ENCODE peak calls at places on chromosome 10, in ten cellular contexts. One of them, this sample, is unnamed.
A peak's percentile ranks its signal among the peaks of the same experiment; 100 is the strongest.

GRCh38 chr10:30282226-30282625 is 66.9 kb downstream of the MTPAP start:
- DNase-seq in upper lobe of right lung: no peak
- DNase-seq in HCT116: no peak
- DNase-seq in tibial artery: no peak
- DNase-seq in neural crest cell: no peak
- DNase-seq in AG04450: no peak
- DNase-seq in left ventricle myocardium inferior: no peak
- DNase-seq in brain microvascular endothelial cell: no peak
- DNase-seq in CD8-positive, alpha-beta T cell: no peak
- DNase-seq in WTC11: no peak
- DNase-seq in this sample: no peak

GRCh38 chr10:28676297-28676967 is 889 bp upstream of the BAMBI start:
- DNase-seq in WTC11: peak; percentile 73
- DNase-seq in left ventricle myocardium inferior: peak; percentile 26
- DNase-seq in brain microvascular endothelial cell: no peak
- DNase-seq in tibial artery: peak; percentile 23
- DNase-seq in upper lobe of right lung: no peak
- DNase-seq in AG04450: no peak
- DNase-seq in HCT116: no peak
- DNase-seq in neural crest cell: peak; percentile 25
- DNase-seq in CD8-positive, alpha-beta T cell: no peak
- DNase-seq in this sample: no peak

GRCh38 chr10:61452229-61452651 is 941 bp downstream of the TMEM26 start:
- DNase-seq in upper lobe of right lung: no peak
- DNase-seq in WTC11: peak; percentile 62
- DNase-seq in CD8-positive, alpha-beta T cell: no peak
- DNase-seq in AG04450: no peak
- DNase-seq in neural crest cell: no peak
- DNase-seq in tibial artery: no peak
- DNase-seq in HCT116: no peak
- DNase-seq in left ventricle myocardium inferior: no peak
- DNase-seq in brain microvascular endothelial cell: no peak
- DNase-seq in this sample: no peak

GRCh38 chr10:308572-309085 is 173.4 kb downstream of the ZMYND11 start:
- DNase-seq in brain microvascular endothelial cell: no peak
- DNase-seq in AG04450: no peak
- DNase-seq in CD8-positive, alpha-beta T cell: no peak
- DNase-seq in left ventricle myocardium inferior: no peak
- DNase-seq in neural crest cell: no peak
- DNase-seq in HCT116: no peak
- DNase-seq in WTC11: no peak
- DNase-seq in tibial artery: no peak
- DNase-seq in upper lobe of right lung: no peak
- DNase-seq in this sample: no peak

GRCh38 chr10:11430421-11431275 is 180.8 kb downstream of the USP6NL start:
- DNase-seq in AG04450: no peak
- DNase-seq in WTC11: no peak
- DNase-seq in left ventricle myocardium inferior: no peak
- DNase-seq in neural crest cell: no peak
- DNase-seq in brain microvascular endothelial cell: no peak
- DNase-seq in CD8-positive, alpha-beta T cell: no peak
- DNase-seq in tibial artery: no peak
- DNase-seq in HCT116: no peak
- DNase-seq in upper lobe of right lung: no peak
- DNase-seq in this sample: no peak

GRCh38 chr10:130998046-130998435 is 313.5 kb downstream of the TCERG1L start:
- DNase-seq in left ventricle myocardium inferior: no peak
- DNase-seq in upper lobe of right lung: no peak
- DNase-seq in HCT116: no peak
- DNase-seq in brain microvascular endothelial cell: no peak
- DNase-seq in WTC11: no peak
- DNase-seq in tibial artery: no peak
- DNase-seq in CD8-positive, alpha-beta T cell: no peak
- DNase-seq in neural crest cell: no peak
- DNase-seq in AG04450: no peak
- DNase-seq in this sample: no peak

GRCh38 chr10:71827828-71828227 is 23.2 kb downstream of the PSAP start:
- DNase-seq in brain microvascular endothelial cell: no peak
- DNase-seq in HCT116: no peak
- DNase-seq in CD8-positive, alpha-beta T cell: no peak
- DNase-seq in WTC11: no peak
- DNase-seq in left ventricle myocardium inferior: no peak
- DNase-seq in neural crest cell: no peak
- DNase-seq in AG04450: no peak
- DNase-seq in tibial artery: no peak
- DNase-seq in upper lobe of right lung: peak; percentile 35
- DNase-seq in this sample: no peak

GRCh38 chr10:69439813-69440506 is 11.3 kb upstream of the TSPAN15 start:
- DNase-seq in upper lobe of right lung: peak; percentile 84
- DNase-seq in CD8-positive, alpha-beta T cell: no peak
- DNase-seq in HCT116: no peak
- DNase-seq in WTC11: no peak
- DNase-seq in neural crest cell: no peak
- DNase-seq in tibial artery: no peak
- DNase-seq in brain microvascular endothelial cell: no peak
- DNase-seq in AG04450: no peak
- DNase-seq in left ventricle myocardium inferior: no peak
- DNase-seq in this sample: no peak

GRCh38 chr10:79322616-79323566 is 24.4 kb upstream of the PPIF start:
- DNase-seq in HCT116: no peak
- DNase-seq in WTC11: no peak
- DNase-seq in upper lobe of right lung: no peak
- DNase-seq in CD8-positive, alpha-beta T cell: peak; percentile 68
- DNase-seq in neural crest cell: no peak
- DNase-seq in left ventricle myocardium inferior: no peak
- DNase-seq in tibial artery: peak; percentile 75
- DNase-seq in brain microvascular endothelial cell: peak; percentile 92
- DNase-seq in AG04450: no peak
- DNase-seq in this sample: no peak

GRCh38 chr10:70174058-70174741 is 3.9 kb upstream of the SAR1A start:
- DNase-seq in left ventricle myocardium inferior: no peak
- DNase-seq in AG04450: no peak
- DNase-seq in neural crest cell: no peak
- DNase-seq in CD8-positive, alpha-beta T cell: no peak
- DNase-seq in brain microvascular endothelial cell: no peak
- DNase-seq in WTC11: no peak
- DNase-seq in upper lobe of right lung: no peak
- DNase-seq in HCT116: no peak
- DNase-seq in tibial artery: no peak
- DNase-seq in this sample: no peak

GRCh38 chr10:103481974-103482531 is 3.0 kb upstream of the CALHM3 start:
- DNase-seq in brain microvascular endothelial cell: peak; percentile 57
- DNase-seq in neural crest cell: peak; percentile 23
- DNase-seq in AG04450: peak; percentile 42
- DNase-seq in left ventricle myocardium inferior: no peak
- DNase-seq in tibial artery: peak; percentile 38
- DNase-seq in WTC11: no peak
- DNase-seq in CD8-positive, alpha-beta T cell: no peak
- DNase-seq in upper lobe of right lung: no peak
- DNase-seq in HCT116: peak; percentile 87
- DNase-seq in this sample: no peak

GRCh38 chr10:79254333-79255006 is 92.8 kb upstream of the PPIF start:
- DNase-seq in upper lobe of right lung: no peak
- DNase-seq in brain microvascular endothelial cell: no peak
- DNase-seq in WTC11: no peak
- DNase-seq in tibial artery: no peak
- DNase-seq in CD8-positive, alpha-beta T cell: no peak
- DNase-seq in AG04450: no peak
- DNase-seq in neural crest cell: no peak
- DNase-seq in left ventricle myocardium inferior: no peak
- DNase-seq in HCT116: no peak
- DNase-seq in this sample: no peak

GRCh38 chr10:119667562-119668328 is 16.6 kb downstream of the BAG3 start:
- DNase-seq in neural crest cell: peak; percentile 26
- DNase-seq in tibial artery: peak; percentile 77
- DNase-seq in HCT116: peak; percentile 87
- DNase-seq in AG04450: peak; percentile 87
- DNase-seq in CD8-positive, alpha-beta T cell: no peak
- DNase-seq in left ventricle myocardium inferior: peak; percentile 80
- DNase-seq in WTC11: no peak
- DNase-seq in brain microvascular endothelial cell: peak; percentile 96
- DNase-seq in upper lobe of right lung: no peak
- DNase-seq in this sample: no peak

GRCh38 chr10:16497911-16498310 is 23.8 kb downstream of the C1QL3 start:
- DNase-seq in CD8-positive, alpha-beta T cell: no peak
- DNase-seq in HCT116: no peak
- DNase-seq in left ventricle myocardium inferior: no peak
- DNase-seq in tibial artery: no peak
- DNase-seq in neural crest cell: no peak
- DNase-seq in brain microvascular endothelial cell: no peak
- DNase-seq in upper lobe of right lung: no peak
- DNase-seq in WTC11: no peak
- DNase-seq in AG04450: no peak
- DNase-seq in this sample: no peak

GRCh38 chr10:16011548-16011947 is 151.2 kb upstream of the MINDY3 start:
- DNase-seq in HCT116: no peak
- DNase-seq in left ventricle myocardium inferior: no peak
- DNase-seq in neural crest cell: no peak
- DNase-seq in upper lobe of right lung: no peak
- DNase-seq in AG04450: no peak
- DNase-seq in brain microvascular endothelial cell: no peak
- DNase-seq in CD8-positive, alpha-beta T cell: no peak
- DNase-seq in tibial artery: no peak
- DNase-seq in WTC11: no peak
- DNase-seq in this sample: no peak

GRCh38 chr10:14263041-14263440 is 67.7 kb downstream of the FRMD4A start:
- DNase-seq in AG04450: no peak
- DNase-seq in CD8-positive, alpha-beta T cell: no peak
- DNase-seq in WTC11: no peak
- DNase-seq in brain microvascular endothelial cell: no peak
- DNase-seq in neural crest cell: no peak
- DNase-seq in tibial artery: no peak
- DNase-seq in left ventricle myocardium inferior: no peak
- DNase-seq in HCT116: no peak
- DNase-seq in upper lobe of right lung: no peak
- DNase-seq in this sample: no peak
- TF ChIP-seq CTCF in AG04450: no peak
- TF ChIP-seq CTCF in CD8-positive, alpha-beta T cell: no peak
- TF ChIP-seq CTCF in WTC11: no peak
- TF ChIP-seq CTCF in brain microvascular endothelial cell: no peak
- TF ChIP-seq CTCF in neural crest cell: no peak
- TF ChIP-seq CTCF in tibial artery: no peak
- TF ChIP-seq CTCF in left ventricle myocardium inferior: no peak
- TF ChIP-seq CTCF in HCT116: no peak
- TF ChIP-seq CTCF in upper lobe of right lung: no peak
- TF ChIP-seq CTCF in this sample: no peak

GRCh38 chr10:76779163-76779820 is 858.3 kb downstream of the KCNMA1 start:
- DNase-seq in HCT116: no peak
- DNase-seq in upper lobe of right lung: no peak
- DNase-seq in tibial artery: no peak
- DNase-seq in AG04450: no peak
- DNase-seq in left ventricle myocardium inferior: no peak
- DNase-seq in neural crest cell: peak; percentile 12
- DNase-seq in WTC11: peak; percentile 17
- DNase-seq in brain microvascular endothelial cell: peak; percentile 66
- DNase-seq in CD8-positive, alpha-beta T cell: no peak
- DNase-seq in this sample: no peak
- TF ChIP-seq CTCF in HCT116: no peak
- TF ChIP-seq CTCF in upper lobe of right lung: no peak
- TF ChIP-seq CTCF in tibial artery: no peak
- TF ChIP-seq CTCF in AG04450: no peak
- TF ChIP-seq CTCF in left ventricle myocardium inferior: peak; percentile 16
- TF ChIP-seq CTCF in neural crest cell: peak; percentile 39
- TF ChIP-seq CTCF in WTC11: no peak
- TF ChIP-seq CTCF in brain microvascular endothelial cell: peak; percentile 51
- TF ChIP-seq CTCF in CD8-positive, alpha-beta T cell: no peak
- TF ChIP-seq CTCF in this sample: no peak

GRCh38 chr10:101140084-101140949 is 9.2 kb downstream of the TLX1 start:
- DNase-seq in upper lobe of right lung: no peak
- DNase-seq in neural crest cell: no peak
- DNase-seq in AG04450: no peak
- DNase-seq in tibial artery: no peak
- DNase-seq in CD8-positive, alpha-beta T cell: no peak
- DNase-seq in left ventricle myocardium inferior: no peak
- DNase-seq in brain microvascular endothelial cell: no peak
- DNase-seq in WTC11: no peak
- DNase-seq in HCT116: no peak
- DNase-seq in this sample: no peak

GRCh38 chr10:101138788-101139420 is 7.8 kb downstream of the TLX1 start:
- DNase-seq in brain microvascular endothelial cell: no peak
- DNase-seq in upper lobe of right lung: no peak
- DNase-seq in HCT116: no peak
- DNase-seq in CD8-positive, alpha-beta T cell: no peak
- DNase-seq in tibial artery: no peak
- DNase-seq in AG04450: no peak
- DNase-seq in neural crest cell: no peak
- DNase-seq in left ventricle myocardium inferior: no peak
- DNase-seq in WTC11: no peak
- DNase-seq in this sample: no peak

GRCh38 chr10:101137271-101137670 is 6.2 kb downstream of the TLX1 start:
- DNase-seq in HCT116: no peak
- DNase-seq in CD8-positive, alpha-beta T cell: no peak
- DNase-seq in neural crest cell: no peak
- DNase-seq in WTC11: no peak
- DNase-seq in left ventricle myocardium inferior: no peak
- DNase-seq in tibial artery: no peak
- DNase-seq in upper lobe of right lung: no peak
- DNase-seq in brain microvascular endothelial cell: no peak
- DNase-seq in AG04450: no peak
- DNase-seq in this sample: no peak

GRCh38 chr10:101140950-101141621 is 10.0 kb downstream of the TLX1 start:
- DNase-seq in brain microvascular endothelial cell: no peak
- DNase-seq in upper lobe of right lung: no peak
- DNase-seq in left ventricle myocardium inferior: no peak
- DNase-seq in AG04450: no peak
- DNase-seq in WTC11: no peak
- DNase-seq in neural crest cell: no peak
- DNase-seq in HCT116: no peak
- DNase-seq in tibial artery: no peak
- DNase-seq in CD8-positive, alpha-beta T cell: no peak
- DNase-seq in this sample: no peak

DNA sequence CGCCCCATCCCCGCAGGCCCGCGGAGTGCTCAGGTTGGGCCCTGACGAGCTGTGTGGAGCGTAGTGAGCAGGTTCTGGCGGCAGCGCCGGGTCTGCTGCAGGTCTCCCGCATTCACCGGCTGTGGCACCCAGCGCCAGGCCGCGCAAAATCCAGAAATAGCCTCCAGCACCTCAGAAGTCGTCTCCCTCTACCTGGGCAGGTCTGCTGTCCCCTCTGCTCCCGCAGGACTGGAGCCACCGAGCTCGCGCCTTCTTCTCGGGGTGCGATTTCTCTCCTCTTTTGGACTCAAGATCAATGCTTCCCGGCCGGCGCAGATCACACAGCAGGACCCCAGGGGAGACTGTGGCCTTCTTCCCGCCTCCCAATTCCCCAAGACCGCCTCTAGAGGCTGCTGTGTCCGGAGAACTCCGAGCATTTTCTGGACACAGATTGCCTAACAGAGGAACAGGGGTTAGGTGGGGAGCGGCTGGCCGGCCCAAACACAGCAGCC is 8.4 kb downstream of the TLX1 start:
- DNase-seq in WTC11: peak; percentile 66
- DNase-seq in neural crest cell: no peak
- DNase-seq in brain microvascular endothelial cell: no peak
- DNase-seq in left ventricle myocardium inferior: no peak
- DNase-seq in HCT116: no peak
- DNase-seq in upper lobe of right lung: no peak
- DNase-seq in AG04450: no peak
- DNase-seq in tibial artery: no peak
- DNase-seq in CD8-positive, alpha-beta T cell: no peak
- DNase-seq in this sample: no peak
- TF ChIP-seq CTCF in WTC11: peak; percentile 11
- TF ChIP-seq CTCF in neural crest cell: peak; percentile 45
- TF ChIP-seq CTCF in brain microvascular endothelial cell: peak; percentile 57
- TF ChIP-seq CTCF in left ventricle myocardium inferior: peak; percentile 50
- TF ChIP-seq CTCF in HCT116: peak; percentile 24
- TF ChIP-seq CTCF in upper lobe of right lung: peak; percentile 27
- TF ChIP-seq CTCF in AG04450: peak; percentile 59
- TF ChIP-seq CTCF in tibial artery: peak; percentile 4
- TF ChIP-seq CTCF in CD8-positive, alpha-beta T cell: no peak
- TF ChIP-seq CTCF in this sample: no peak

GRCh38 chr10:50552771-50553535 is 70.8 kb downstream of the SGMS1 start:
- DNase-seq in brain microvascular endothelial cell: peak; percentile 39
- DNase-seq in tibial artery: no peak
- DNase-seq in upper lobe of right lung: no peak
- DNase-seq in AG04450: no peak
- DNase-seq in CD8-positive, alpha-beta T cell: peak; percentile 7
- DNase-seq in WTC11: no peak
- DNase-seq in left ventricle myocardium inferior: no peak
- DNase-seq in HCT116: no peak
- DNase-seq in neural crest cell: no peak
- DNase-seq in this sample: no peak
- TF ChIP-seq CTCF in brain microvascular endothelial cell: peak; percentile 68
- TF ChIP-seq CTCF in tibial artery: peak; percentile 30
- TF ChIP-seq CTCF in upper lobe of right lung: peak; percentile 36
- TF ChIP-seq CTCF in AG04450: peak; percentile 45
- TF ChIP-seq CTCF in CD8-positive, alpha-beta T cell: no peak
- TF ChIP-seq CTCF in WTC11: no peak
- TF ChIP-seq CTCF in left ventricle myocardium inferior: peak; percentile 37
- TF ChIP-seq CTCF in HCT116: peak; percentile 40
- TF ChIP-seq CTCF in neural crest cell: no peak
- TF ChIP-seq CTCF in this sample: no peak

This sample was measured in esophagus squamous epithelium.